ENCODE peak calls at places on chromosome 4, in four cellular contexts. G is sciatic nerve, T is NCI-H2171 treated with DMSO at 0.1 percent for 48 hours, F is MCF 10A. L is an unnamed sample.

GRCh38 chr4:113292371-113293042 is 243.1 kb downstream of the ANK2 start:
- DNase-seq in F (no peak), G (peak), T (peak), L (peak)

GRCh38 chr4:161555689-161556660 is 607.8 kb downstream of the FSTL5 start:
- DNase-seq in G (no peak), F (peak), T (no peak), L (no peak)

GRCh38 chr4:57214654-57215411 is 104.6 kb upstream of the IGFBP7 start:
- DNase-seq in T (no peak), G (no peak), F (peak), L (no peak)

GRCh38 chr4:101678180-101678579 is 112.3 kb upstream of the BANK1 start:
- DNase-seq in T (no peak), G (no peak), F (no peak), L (no peak)

GRCh38 chr4:53717064-53717549 is 125.8 kb upstream of the LNX1 start:
- DNase-seq in F (no peak), T (no peak), G (no peak), L (no peak)

GRCh38 chr4:48924416-48924815 is 17.8 kb upstream of the OCIAD2 start:
- DNase-seq in F (no peak), T (no peak), G (no peak), L (no peak)

GRCh38 chr4:79074040-79074439 is 134.8 kb upstream of the PAQR3 start:
- DNase-seq in G (no peak), T (no peak), F (no peak), L (no peak)

GRCh38 chr4:113825272-113825671 is 63.7 kb upstream of the CAMK2D start:
- DNase-seq in T (no peak), F (no peak), G (no peak), L (no peak)

GRCh38 chr4:182448281-182449151 is 205.3 kb downstream of the TENM3 start:
- DNase-seq in F (peak), T (peak), G (peak), L (peak)

GRCh38 chr4:87574996-87575395 is 33.3 kb upstream of the DSPP start:
- DNase-seq in G (no peak), F (peak), T (no peak), L (no peak)

GRCh38 chr4:76091052-76091451 is 16.5 kb downstream of the ART3 start:
- DNase-seq in T (no peak), G (no peak), F (peak), L (no peak)

GRCh38 chr4:153789741-153790651 is 1.1 kb upstream of the SFRP2 start:
- DNase-seq in F (no peak), T (no peak), G (no peak), L (no peak)

GRCh38 chr4:108117473-108118182 is 51.1 kb downstream of the LEF1 start:
- DNase-seq in T (no peak), G (no peak), F (peak), L (no peak)

GRCh38 chr4:6662591-6662990 is 22.1 kb downstream of the MRFAP1 start:
- DNase-seq in T (no peak), F (no peak), G (no peak), L (no peak)

GRCh38 chr4:176834531-176834930 is 41.8 kb upstream of the VEGFC start:
- DNase-seq in G (no peak), T (no peak), F (no peak), L (no peak)

GRCh38 chr4:14515556-14515955 is 486.7 kb upstream of the CPEB2 start:
- DNase-seq in G (no peak), T (no peak), F (no peak), L (no peak)

GRCh38 chr4:77761595-77761994 is 57.6 kb downstream of the CNOT6L start:
- DNase-seq in F (no peak), T (no peak), G (no peak), L (no peak)

GRCh38 chr4:7379161-7379560 is 55.6 kb downstream of the PSAPL1 start:
- DNase-seq in T (no peak), G (no peak), F (no peak), L (no peak)

GRCh38 chr4:175705407-175705806 is 106.7 kb downstream of the GPM6A start:
- DNase-seq in F (peak), T (no peak), G (no peak), L (no peak)

GRCh38 chr4:56908206-56909082 is 744 bp downstream of the REST start:
- DNase-seq in T (no peak), G (peak), F (peak), L (peak)

GRCh38 chr4:4857001-4857808 is 2.3 kb upstream of the MSX1 start:
- DNase-seq in F (no peak), G (no peak), T (no peak), L (no peak)

GRCh38 chr4:180909279-180909678 is 1333.9 kb upstream of the TENM3 start:
- DNase-seq in G (no peak), T (no peak), F (peak), L (peak)

GRCh38 chr4:114146947-114147618 is 167.6 kb upstream of the ARSJ start:
- DNase-seq in G (no peak), T (no peak), F (no peak), L (no peak)

GRCh38 chr4:169438057-169438480 is 167.3 kb upstream of the SH3RF1 start:
- DNase-seq in T (no peak), G (no peak), F (no peak), L (no peak)

GRCh38 chr4:173212379-173212778 is 43.8 kb downstream of the GALNT7 start:
- DNase-seq in G (no peak), T (no peak), F (no peak), L (no peak)